ENCODE peak calls at places on chromosomes 16 and 17, in nine cellular contexts. U, E, M, C, G, V, H, Q and N are unnamed samples.

GRCh38 chr16:11685844-11686618 is 17.8 kb downstream of the SNN start:
- DNase-seq in M (no peak), G (no peak), Q (no peak), C (no peak), E (no peak), H (no peak), V (no peak), U (no peak), N (no peak)

GRCh38 chr17:2609091-2609490 is 15.6 kb downstream of the PAFAH1B1 start:
- DNase-seq in C (no peak), Q (no peak), E (no peak), U (no peak), G (no peak), M (no peak), H (no peak), V (no peak), N (no peak)

GRCh38 chr17:66255112-66255511 is 25.9 kb upstream of the APOH start:
- DNase-seq in M (peak), Q (peak), E (no peak), G (peak), C (peak), U (peak), H (no peak), V (peak), N (no peak)

GRCh38 chr16:15440852-15441251 is 6.5 kb downstream of the BMERB1 start:
- DNase-seq in M (no peak), H (no peak), E (peak), Q (no peak), V (no peak), G (no peak), C (no peak), U (no peak), N (no peak)

GRCh38 chr17:59963738-59964454 is 644 bp downstream of the RNFT1 start:
- DNase-seq in E (peak), Q (peak), M (peak), V (peak), H (no peak), U (peak), C (peak), G (no peak), N (no peak)

GRCh38 chr17:73957564-73957963 is 245.9 kb upstream of the RPL38 start:
- DNase-seq in H (no peak), E (no peak), V (peak), U (no peak), C (no peak), G (no peak), Q (no peak), M (no peak), N (no peak)

GRCh38 chr16:27514806-27515205 is 34.9 kb downstream of the GTF3C1 start:
- DNase-seq in Q (no peak), C (no peak), H (no peak), V (no peak), E (no peak), G (no peak), M (no peak), U (no peak), N (no peak)

GRCh38 chr16:27805828-27806351 is 255.9 kb downstream of the KATNIP start:
- DNase-seq in E (no peak), M (no peak), G (no peak), C (no peak), Q (peak), U (no peak), H (no peak), V (no peak), N (no peak)

GRCh38 chr16:53891409-53892139 is 187.6 kb downstream of the FTO start:
- DNase-seq in U (no peak), H (no peak), G (no peak), C (no peak), V (no peak), M (no peak), Q (no peak), E (no peak), N (no peak)

GRCh38 chr17:79732246-79732645 is 1.5 kb downstream of the ENPP7 start:
- DNase-seq in M (no peak), E (no peak), V (no peak), C (no peak), G (no peak), U (no peak), Q (no peak), H (no peak), N (no peak)

GRCh38 chr17:66270106-66270505 is 32.3 kb upstream of the PRKCA start:
- DNase-seq in Q (no peak), C (no peak), M (no peak), E (no peak), V (no peak), G (no peak), U (no peak), H (no peak), N (no peak)

GRCh38 chr17:72928454-72929136 is 163.9 kb downstream of the SLC39A11 start:
- DNase-seq in M (no peak), V (no peak), H (no peak), Q (no peak), G (no peak), C (no peak), E (no peak), U (peak), N (no peak)

GRCh38 chr16:53433930-53434435 is 288 bp upstream of the RBL2 start:
- DNase-seq in Q (no peak), H (no peak), V (no peak), M (peak), U (peak), C (no peak), E (peak), G (peak), N (peak)

GRCh38 chr17:18981642-18982424 is 22.7 kb downstream of the FAM83G start:
- DNase-seq in Q (no peak), E (peak), C (peak), H (no peak), U (peak), M (no peak), G (peak), V (no peak), N (peak)

GRCh38 chr17:49985310-49985990 is 9.6 kb downstream of the DLX3 start:
- DNase-seq in G (no peak), C (no peak), E (no peak), U (no peak), Q (no peak), H (no peak), V (peak), M (no peak), N (no peak)

GRCh38 chr16:82016268-82016667 is 5.0 kb upstream of the SDR42E1 start:
- DNase-seq in H (no peak), E (peak), G (peak), V (peak), Q (peak), C (peak), U (no peak), M (no peak), N (no peak)

GRCh38 chr16:47944589-47944988 is 211.2 kb downstream of the ABCC12 start:
- DNase-seq in C (no peak), U (no peak), M (no peak), Q (no peak), G (no peak), V (no peak), H (no peak), E (no peak), N (no peak)

GRCh38 chr16:58338205-58338604 is 43.4 kb upstream of the PRSS54 start:
- DNase-seq in H (no peak), Q (no peak), C (no peak), M (no peak), U (no peak), V (no peak), E (no peak), G (no peak), N (no peak)

DNA sequence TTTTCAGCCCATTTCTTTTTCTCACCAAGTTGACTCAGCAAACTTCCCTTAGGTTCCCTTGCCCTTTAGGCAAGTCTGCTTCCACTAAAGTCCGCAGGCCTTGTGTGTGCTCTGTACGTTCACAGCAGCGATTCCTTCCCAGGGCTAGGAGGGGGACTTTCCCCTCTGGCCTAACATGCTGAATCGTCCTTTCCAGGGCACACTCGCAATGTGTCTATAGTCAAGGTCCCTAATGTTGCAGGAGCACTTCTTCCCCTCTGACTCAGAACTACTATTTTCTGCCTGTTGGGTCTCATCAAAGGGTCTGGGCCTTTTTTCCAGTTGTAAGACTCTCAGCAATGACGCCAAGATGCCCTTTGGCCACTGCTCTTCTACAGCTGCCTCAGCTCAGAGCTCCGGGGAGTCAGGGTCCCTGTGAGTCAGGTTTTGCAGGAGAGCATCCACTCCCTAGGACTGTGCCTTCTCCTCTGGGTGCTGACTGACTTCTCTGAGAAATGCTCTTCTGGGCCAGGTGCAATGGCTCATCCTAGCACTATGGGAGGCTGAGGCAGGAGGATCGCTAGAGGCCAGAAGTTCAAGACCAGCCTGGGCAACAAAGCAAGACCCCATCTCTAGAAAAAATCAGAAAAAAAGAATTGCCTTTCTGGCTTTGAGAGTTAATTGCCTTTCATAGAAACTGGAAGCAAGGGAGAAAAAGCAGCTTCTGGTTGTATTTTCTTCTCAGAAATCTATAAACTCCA is 64.4 kb upstream of the TBX2 start:
- DNase-seq in H (no peak), M (no peak), C (no peak), Q (no peak), G (no peak), V (no peak), E (no peak), U (peak), N (no peak)
- TF ChIP-seq REST in H (no peak), M (no peak), C (no peak), Q (no peak), G (no peak), V (no peak), E (no peak), U (no peak), N (no peak)

GRCh38 chr16:5874899-5875298 is 777.3 kb upstream of the EEF2KMT start:
- DNase-seq in E (no peak), M (no peak), U (no peak), V (no peak), G (no peak), Q (no peak), C (no peak), H (no peak), N (no peak)
- TF ChIP-seq CTCF in E (no peak), M (no peak), U (no peak), V (no peak), G (no peak), Q (no peak), C (no peak), H (no peak), N (no peak)

GRCh38 chr16:89709716-89710480 is 8.4 kb upstream of the SPATA2L start:
- DNase-seq in Q (no peak), M (no peak), C (no peak), V (no peak), E (no peak), U (no peak), H (no peak), G (no peak), N (no peak)
- TF ChIP-seq REST in Q (no peak), M (no peak), C (no peak), V (no peak), E (no peak), U (no peak), H (no peak), G (no peak), N (no peak)

GRCh38 chr17:6474906-6475305 is 30.7 kb downstream of the PIMREG start:
- DNase-seq in G (no peak), H (no peak), V (no peak), C (no peak), E (no peak), Q (no peak), M (no peak), U (no peak), N (no peak)

GRCh38 chr17:6472517-6472916 is 28.3 kb downstream of the PIMREG start:
- DNase-seq in C (no peak), G (no peak), Q (no peak), E (no peak), V (no peak), H (no peak), M (no peak), U (no peak), N (no peak)

GRCh38 chr17:6473128-6473767 is 29.0 kb downstream of the PIMREG start:
- DNase-seq in M (peak), C (peak), U (peak), H (no peak), V (peak), Q (peak), E (peak), G (peak), N (peak)

GRCh38 chr17:6475411-6475810 is 31.2 kb downstream of the PIMREG start:
- DNase-seq in G (no peak), E (no peak), C (no peak), U (no peak), V (no peak), Q (no peak), H (no peak), M (no peak), N (no peak)

DNA sequence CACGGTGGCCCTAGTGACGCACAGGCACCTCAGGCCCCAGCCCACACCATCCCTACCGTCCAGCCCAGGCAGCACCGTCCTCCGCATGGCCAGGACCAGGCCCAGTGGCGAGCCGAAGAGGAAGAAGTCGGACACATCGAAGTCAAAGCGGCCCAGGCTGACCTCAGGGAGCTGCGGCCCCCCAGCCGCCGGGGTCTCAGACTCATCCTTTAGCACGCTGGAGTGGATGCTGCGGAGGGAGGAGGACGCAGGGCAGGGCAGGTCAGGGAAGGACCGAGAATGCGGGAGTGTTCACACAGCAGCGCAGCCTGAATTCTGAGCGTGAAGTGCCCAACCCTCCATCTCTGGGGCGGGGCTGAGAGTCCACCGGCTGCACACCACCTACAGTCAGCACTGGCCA is 30.1 kb downstream of the PIMREG start:
- DNase-seq in V (no peak), G (no peak), E (no peak), M (no peak), Q (no peak), C (no peak), H (no peak), U (no peak), N (no peak)
- TF ChIP-seq CTCF in V (no peak), G (no peak), E (no peak), M (no peak), Q (no peak), C (no peak), H (no peak), U (no peak), N (no peak)

GRCh38 chr16:80231888-80232287 is 308.9 kb upstream of the DYNLRB2 start:
- DNase-seq in U (peak), Q (no peak), V (no peak), M (no peak), E (no peak), C (no peak), G (no peak), H (peak), N (no peak)
- TF ChIP-seq REST in U (no peak), Q (no peak), V (no peak), M (no peak), E (no peak), C (no peak), G (no peak), H (no peak), N (no peak)

DNA sequence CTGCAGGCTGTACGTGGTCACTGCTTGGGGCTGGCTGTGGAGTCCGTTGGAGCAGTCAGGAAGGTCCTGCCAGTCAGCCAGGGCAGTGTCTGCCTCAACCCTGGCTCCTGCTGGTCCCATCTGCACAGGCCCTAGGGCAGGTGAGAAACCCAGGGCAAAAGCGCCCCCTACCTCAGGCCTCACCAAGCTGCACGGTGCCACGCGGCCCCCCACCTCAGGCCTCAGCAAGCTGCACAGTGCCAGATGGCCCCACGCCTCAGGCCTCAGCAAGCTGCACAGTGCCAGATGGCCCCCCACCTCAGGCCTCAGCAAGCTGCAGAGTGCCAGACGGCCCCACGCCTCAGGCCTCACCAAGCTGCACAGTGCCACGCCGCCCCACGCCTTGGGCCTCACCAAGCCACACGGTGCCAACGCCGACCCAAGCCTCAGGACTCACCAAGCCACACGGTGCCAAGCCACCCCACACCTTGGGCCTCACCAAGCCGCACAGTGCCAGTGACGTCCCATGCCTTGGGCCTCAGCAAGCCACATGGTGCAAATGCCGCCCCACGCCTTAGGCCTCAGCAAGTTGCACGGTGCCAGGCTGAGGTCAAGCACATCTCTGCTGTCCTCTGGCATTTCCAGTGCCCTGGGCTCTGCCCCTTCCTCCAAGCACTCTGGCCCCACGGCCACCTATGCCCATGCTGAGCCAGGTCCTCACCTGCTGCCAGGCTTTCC is 5.5 kb downstream of the TMEM204 start:
- DNase-seq in V (peak), U (no peak), M (peak), C (no peak), E (no peak), G (no peak), H (no peak), Q (peak), N (no peak)
- TF ChIP-seq CTCF in V (no peak), U (peak), M (no peak), C (peak), E (peak), G (no peak), H (peak), Q (peak), N (no peak)

GRCh38 chr17:47227862-47228261 is 18.7 kb downstream of the MYL4 start:
- DNase-seq in C (no peak), G (no peak), M (no peak), U (no peak), H (no peak), V (no peak), Q (no peak), E (no peak), N (no peak)
- TF ChIP-seq REST in C (no peak), G (no peak), M (no peak), U (no peak), H (no peak), V (no peak), Q (no peak), E (no peak), N (no peak)

DNA sequence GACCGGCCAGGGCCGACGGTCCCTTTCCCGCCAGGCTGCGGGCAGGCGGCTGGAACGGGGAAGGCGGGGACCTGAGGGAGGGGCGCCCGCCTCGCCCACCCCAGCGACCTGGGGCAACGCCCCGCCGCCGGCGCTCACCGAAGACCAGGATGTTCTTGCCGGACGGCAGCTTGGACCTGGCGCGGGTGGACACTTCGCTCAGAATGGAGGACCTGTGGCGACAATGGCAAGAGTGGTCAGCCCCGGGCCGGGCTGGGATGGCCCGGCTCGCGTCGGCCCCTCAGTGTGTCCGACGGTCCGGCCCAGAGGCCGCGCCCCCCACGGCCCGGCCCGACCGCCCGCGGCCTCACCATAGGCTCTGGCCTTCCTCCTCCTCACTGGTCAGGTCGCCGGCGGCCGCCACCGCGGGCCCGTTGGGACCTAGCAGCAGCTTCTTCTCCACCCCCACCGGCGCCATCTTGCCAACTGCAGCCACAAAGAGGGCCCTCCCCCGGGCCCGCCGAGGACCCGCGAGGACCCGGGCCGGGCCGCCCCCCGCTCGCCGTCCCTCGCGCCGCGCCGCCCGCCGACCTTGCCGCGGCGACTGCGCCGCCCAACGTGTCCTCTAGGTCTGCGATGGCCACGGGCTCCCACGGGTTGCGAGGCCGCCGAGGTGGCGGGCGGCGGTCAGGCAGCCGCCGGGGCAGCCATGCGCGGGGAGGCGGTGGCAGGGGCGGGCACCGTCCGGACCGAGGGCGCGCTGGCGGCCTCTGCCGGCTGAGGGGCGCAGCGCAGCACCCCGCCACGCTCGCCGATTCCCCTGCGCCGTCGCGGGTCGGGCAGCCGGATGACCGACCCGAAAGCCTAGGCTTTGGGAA is at the start of gene DYNC1LI2:
- DNase-seq in U (peak), M (peak), C (peak), V (peak), Q (peak), E (peak), H (no peak), G (peak), N (no peak)
- TF ChIP-seq CTCF in U (peak), M (peak), C (peak), V (peak), Q (peak), E (peak), H (peak), G (peak), N (peak)

DNA sequence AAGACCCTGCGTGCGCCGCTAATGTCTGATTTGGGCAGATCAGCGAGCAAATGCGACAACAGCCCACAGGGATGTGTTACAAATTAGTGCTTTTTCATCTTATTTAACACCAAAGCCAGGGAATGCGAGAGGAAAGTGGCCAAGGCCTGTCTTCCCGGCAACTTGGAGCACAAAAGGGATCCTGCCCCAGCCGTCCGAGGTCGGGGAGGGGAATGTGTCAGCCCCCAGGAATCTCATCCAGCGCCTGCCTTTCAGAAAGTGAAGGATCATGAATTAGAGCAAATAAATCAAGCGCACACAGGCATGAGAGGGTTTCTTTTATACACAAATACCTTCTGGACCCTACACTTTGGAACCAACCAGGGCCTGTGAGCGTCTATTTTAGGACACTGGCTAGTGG is 248.9 kb downstream of the C16orf95 start:
- DNase-seq in M (no peak), U (no peak), C (no peak), G (no peak), E (no peak), V (no peak), Q (no peak), H (no peak), N (no peak)
- TF ChIP-seq REST in M (no peak), U (no peak), C (no peak), G (no peak), E (no peak), V (no peak), Q (no peak), H (no peak), N (no peak)